ENCODE peak calls at places on chromosomes 13 and 19, in ten cellular contexts. O is stimulated activated CD8-positive, alpha-beta memory T cell treated with anti-CD3 and anti-CD28 coated beads, Interleukin-12 subunit alpha, Interleukin-12 subunit beta, amount 100 ng/mL, for 1 hour; E is T-helper 1 cell; U is HTR-8/SVneo; J is small intestine; S is kidney epithelial cell; H is stimulated activated naive CD8-positive, alpha-beta T cell treated with anti-CD3 and anti-CD28 coated beads, Interleukin-15, Interleukin-2, amounts not matched to agents 100 U/mL and 50 U/mL, for 24 hours; F is ovary; I is pulmonary artery endothelial cell; A is activated gamma-delta T cell treated with anti-CD3 and anti-CD28 coated beads, Interleukin-2, amount 50 U/mL, for 16 hours. W is an unnamed sample.

GRCh38 chr13:35770756-35771291 is 294.3 kb upstream of the MAB21L1 start:
- DNase-seq in F (no peak), U (no peak), I (no peak), S (no peak), A (no peak), J (no peak), H (no peak), E (no peak), O (no peak), W (no peak)

GRCh38 chr13:101942535-101943157 is 459.2 kb downstream of the FGF14 start:
- DNase-seq in O (no peak), H (no peak), A (no peak), E (no peak), I (no peak), U (no peak), F (no peak), S (no peak), J (no peak), W (no peak)

GRCh38 chr13:63299995-63300394 is 1884.3 kb upstream of the PCDH20 start:
- DNase-seq in E (no peak), S (no peak), O (no peak), I (no peak), U (no peak), J (no peak), A (no peak), H (no peak), F (no peak), W (no peak)

GRCh38 chr19:46944918-46945628 is 74.6 kb upstream of the NPAS1 start:
- DNase-seq in U (peak), J (peak), O (no peak), H (no peak), E (no peak), I (no peak), A (no peak), S (no peak), F (peak), W (no peak)

GRCh38 chr13:29507356-29507755 is 88.1 kb downstream of the SLC7A1 start:
- DNase-seq in A (no peak), O (no peak), F (no peak), I (no peak), S (peak), H (no peak), U (no peak), E (no peak), J (no peak), W (peak)

GRCh38 chr19:35869327-35870123 is 1.2 kb downstream of the APLP1 start:
- DNase-seq in J (peak), H (peak), I (peak), E (peak), U (peak), S (peak), A (peak), F (peak), O (peak), W (peak)

GRCh38 chr19:45901912-45902650 is at the start of gene MYPOP:
- DNase-seq in S (no peak), A (no peak), F (peak), J (no peak), H (peak), O (no peak), I (no peak), E (no peak), U (no peak), W (peak)

GRCh38 chr13:66994097-66994496 is 236.0 kb downstream of the PCDH9 start:
- DNase-seq in E (peak), A (no peak), F (no peak), J (peak), S (peak), O (no peak), U (no peak), I (peak), H (peak), W (peak)

GRCh38 chr19:55418185-55418584 is 10.6 kb upstream of the UBE2S start:
- DNase-seq in U (peak), S (peak), E (peak), H (peak), A (peak), O (peak), J (peak), F (no peak), I (peak), W (peak)

GRCh38 chr19:485583-486236 is 10.6 kb upstream of the MADCAM1 start:
- DNase-seq in J (no peak), U (no peak), E (no peak), S (no peak), H (no peak), O (no peak), A (no peak), F (no peak), I (no peak), W (no peak)

W was measured in DMS53.